ENCODE peak calls at places on chromosomes 5 and 9, in eight cellular contexts. One of them, this sample, is unnamed.
A peak's percentile ranks its signal among the peaks of the same experiment; 100 is the strongest.

GRCh38 chr9:105405514-105406131 is 42.2 kb upstream of the FSD1L start:
- DNase-seq in prostate gland: no peak
- DNase-seq in vagina: no peak
- DNase-seq in GM12878: peak; percentile 85
- DNase-seq in sigmoid colon: no peak
- DNase-seq in transverse colon: no peak
- DNase-seq in HCT116: no peak
- DNase-seq in GM12892: no peak
- DNase-seq in this sample: no peak

GRCh38 chr5:91938441-91938840 is 555.3 kb upstream of the ARRDC3 start:
- DNase-seq in transverse colon: no peak
- DNase-seq in GM12878: no peak
- DNase-seq in sigmoid colon: no peak
- DNase-seq in GM12892: no peak
- DNase-seq in vagina: no peak
- DNase-seq in prostate gland: no peak
- DNase-seq in HCT116: no peak
- DNase-seq in this sample: no peak

GRCh38 chr9:71249729-71250317 is 128.4 kb upstream of the TRPM3 start:
- DNase-seq in HCT116: peak; percentile 43
- DNase-seq in GM12892: no peak
- DNase-seq in GM12878: no peak
- DNase-seq in transverse colon: no peak
- DNase-seq in sigmoid colon: no peak
- DNase-seq in prostate gland: peak; percentile 31
- DNase-seq in vagina: no peak
- DNase-seq in this sample: peak; percentile 3

GRCh38 chr5:78824826-78825225 is 160.3 kb downstream of the ARSB start:
- DNase-seq in GM12878: no peak
- DNase-seq in sigmoid colon: no peak
- DNase-seq in transverse colon: no peak
- DNase-seq in GM12892: no peak
- DNase-seq in prostate gland: no peak
- DNase-seq in HCT116: no peak
- DNase-seq in vagina: no peak
- DNase-seq in this sample: no peak

GRCh38 chr5:34734321-34734720 is 78.2 kb downstream of the RAI14 start:
- DNase-seq in GM12892: no peak
- DNase-seq in HCT116: no peak
- DNase-seq in transverse colon: no peak
- DNase-seq in vagina: no peak
- DNase-seq in sigmoid colon: no peak
- DNase-seq in GM12878: no peak
- DNase-seq in prostate gland: no peak
- DNase-seq in this sample: no peak

GRCh38 chr5:150394103-150394502 is 18.6 kb downstream of the CD74 start:
- DNase-seq in prostate gland: no peak
- DNase-seq in transverse colon: no peak
- DNase-seq in sigmoid colon: no peak
- DNase-seq in vagina: no peak
- DNase-seq in GM12878: no peak
- DNase-seq in HCT116: no peak
- DNase-seq in GM12892: no peak
- DNase-seq in this sample: no peak

GRCh38 chr9:127128341-127129072 is 6.1 kb upstream of the ANGPTL2 start:
- DNase-seq in GM12878: no peak
- DNase-seq in GM12892: no peak
- DNase-seq in HCT116: no peak
- DNase-seq in vagina: no peak
- DNase-seq in prostate gland: no peak
- DNase-seq in transverse colon: no peak
- DNase-seq in sigmoid colon: peak; percentile 91
- DNase-seq in this sample: no peak

GRCh38 chr5:131706278-131706677 is 71.2 kb upstream of the RAPGEF6 start:
- DNase-seq in GM12878: no peak
- DNase-seq in sigmoid colon: no peak
- DNase-seq in transverse colon: no peak
- DNase-seq in vagina: no peak
- DNase-seq in HCT116: no peak
- DNase-seq in prostate gland: no peak
- DNase-seq in GM12892: no peak
- DNase-seq in this sample: no peak

DNA sequence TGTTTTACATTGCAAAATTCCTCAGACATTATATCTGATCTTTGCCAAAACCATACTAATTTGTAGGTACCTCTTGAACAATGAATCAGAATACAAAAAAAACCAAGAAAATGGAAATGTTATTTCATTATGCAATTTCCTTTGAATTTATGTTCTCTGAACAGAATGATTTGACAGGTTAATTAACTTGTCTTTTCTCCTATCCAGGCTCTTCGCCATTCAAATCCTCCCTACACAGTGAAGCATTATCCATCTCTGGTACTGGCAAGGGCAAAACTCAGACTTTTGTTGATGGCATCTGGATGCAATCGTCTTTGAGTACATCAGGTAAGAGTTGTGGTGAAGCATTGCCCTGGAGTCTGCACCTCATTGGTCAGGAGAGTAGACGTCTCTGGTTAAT is 655.7 kb upstream of the ITGA1 start:
- DNase-seq in GM12878: no peak
- DNase-seq in sigmoid colon: no peak
- DNase-seq in prostate gland: no peak
- DNase-seq in vagina: no peak
- DNase-seq in GM12892: no peak
- DNase-seq in transverse colon: no peak
- DNase-seq in HCT116: no peak
- DNase-seq in this sample: no peak
- TF ChIP-seq POLR2AphosphoS5 in GM12878: no peak
- TF ChIP-seq POLR2AphosphoS5 in sigmoid colon: no peak
- TF ChIP-seq POLR2AphosphoS5 in prostate gland: no peak
- TF ChIP-seq POLR2AphosphoS5 in vagina: no peak
- TF ChIP-seq POLR2AphosphoS5 in GM12892: no peak
- TF ChIP-seq POLR2AphosphoS5 in transverse colon: no peak
- TF ChIP-seq POLR2AphosphoS5 in HCT116: no peak
- TF ChIP-seq POLR2AphosphoS5 in this sample: no peak

GRCh38 chr9:24657387-24657786 is 111.7 kb upstream of the IZUMO3 start:
- DNase-seq in sigmoid colon: no peak
- DNase-seq in HCT116: no peak
- DNase-seq in GM12878: no peak
- DNase-seq in vagina: no peak
- DNase-seq in transverse colon: no peak
- DNase-seq in GM12892: no peak
- DNase-seq in prostate gland: no peak
- DNase-seq in this sample: no peak
- TF ChIP-seq POLR2A in sigmoid colon: no peak
- TF ChIP-seq POLR2A in HCT116: no peak
- TF ChIP-seq POLR2A in GM12878: no peak
- TF ChIP-seq POLR2A in vagina: no peak
- TF ChIP-seq POLR2A in transverse colon: no peak
- TF ChIP-seq POLR2A in GM12892: no peak
- TF ChIP-seq POLR2A in prostate gland: no peak
- TF ChIP-seq POLR2A in this sample: no peak

GRCh38 chr9:68507796-68508145 is 32.9 kb downstream of the TMEM252 start:
- DNase-seq in GM12878: no peak
- DNase-seq in transverse colon: no peak
- DNase-seq in prostate gland: no peak
- DNase-seq in HCT116: no peak
- DNase-seq in GM12892: no peak
- DNase-seq in sigmoid colon: no peak
- DNase-seq in vagina: no peak
- DNase-seq in this sample: no peak

GRCh38 chr9:68508547-68508946 is 32.1 kb downstream of the TMEM252 start:
- DNase-seq in GM12878: no peak
- DNase-seq in transverse colon: no peak
- DNase-seq in vagina: no peak
- DNase-seq in prostate gland: no peak
- DNase-seq in GM12892: no peak
- DNase-seq in HCT116: no peak
- DNase-seq in sigmoid colon: no peak
- DNase-seq in this sample: no peak

GRCh38 chr9:68509689-68510088 is 31.0 kb downstream of the TMEM252 start:
- DNase-seq in HCT116: no peak
- DNase-seq in prostate gland: no peak
- DNase-seq in GM12892: no peak
- DNase-seq in transverse colon: no peak
- DNase-seq in GM12878: no peak
- DNase-seq in sigmoid colon: no peak
- DNase-seq in vagina: no peak
- DNase-seq in this sample: no peak

GRCh38 chr9:68505681-68506409 is 34.8 kb downstream of the TMEM252 start:
- DNase-seq in GM12892: no peak
- DNase-seq in transverse colon: no peak
- DNase-seq in vagina: no peak
- DNase-seq in GM12878: no peak
- DNase-seq in prostate gland: no peak
- DNase-seq in sigmoid colon: no peak
- DNase-seq in HCT116: no peak
- DNase-seq in this sample: no peak

DNA sequence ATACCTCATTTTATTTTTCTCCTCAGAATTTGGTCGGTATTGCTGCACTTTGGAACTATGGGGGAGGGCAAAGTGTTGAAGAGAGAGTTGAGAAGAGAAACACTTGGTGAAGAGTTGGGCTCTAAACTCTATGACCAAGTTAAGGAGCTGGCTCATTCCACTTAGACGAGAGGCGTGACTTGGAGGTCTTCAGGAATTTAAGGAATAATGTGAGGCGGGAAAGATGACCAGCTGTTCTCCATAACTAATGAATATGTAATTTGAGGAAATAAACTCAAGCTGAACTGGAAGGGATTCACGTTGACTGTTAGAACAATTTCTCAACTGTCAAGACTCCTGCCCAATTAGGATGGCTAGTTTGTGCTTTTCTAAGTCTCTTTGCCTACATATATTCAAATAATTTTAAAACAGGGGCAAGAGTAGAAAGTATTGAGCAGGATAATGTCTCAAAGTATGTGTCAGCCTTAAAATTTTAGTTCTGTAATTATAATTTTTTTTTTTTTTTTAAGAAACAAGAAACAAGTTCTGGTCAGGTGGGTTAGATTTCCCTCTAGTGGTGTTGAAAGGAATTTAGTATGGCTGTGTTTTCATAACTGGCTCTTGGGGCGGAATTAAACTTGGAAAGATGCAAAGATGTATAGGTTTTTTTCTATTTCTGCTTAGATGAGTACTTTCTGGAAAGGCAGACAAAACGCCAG is 33.4 kb downstream of the TMEM252 start:
- DNase-seq in transverse colon: no peak
- DNase-seq in HCT116: peak; percentile 23
- DNase-seq in vagina: no peak
- DNase-seq in prostate gland: no peak
- DNase-seq in sigmoid colon: no peak
- DNase-seq in GM12892: no peak
- DNase-seq in GM12878: no peak
- DNase-seq in this sample: no peak
- TF ChIP-seq POLR2AphosphoS5 in transverse colon: peak; percentile 10
- TF ChIP-seq POLR2AphosphoS5 in HCT116: no peak
- TF ChIP-seq POLR2AphosphoS5 in vagina: no peak
- TF ChIP-seq POLR2AphosphoS5 in prostate gland: no peak
- TF ChIP-seq POLR2AphosphoS5 in sigmoid colon: no peak
- TF ChIP-seq POLR2AphosphoS5 in GM12892: no peak
- TF ChIP-seq POLR2AphosphoS5 in GM12878: no peak
- TF ChIP-seq POLR2AphosphoS5 in this sample: no peak

GRCh38 chr5:119410448-119411170 is 41.7 kb upstream of the HSD17B4 start:
- DNase-seq in vagina: no peak
- DNase-seq in transverse colon: no peak
- DNase-seq in GM12878: no peak
- DNase-seq in HCT116: no peak
- DNase-seq in GM12892: no peak
- DNase-seq in prostate gland: no peak
- DNase-seq in sigmoid colon: no peak
- DNase-seq in this sample: no peak

GRCh38 chr5:119412828-119413227 is 39.5 kb upstream of the HSD17B4 start:
- DNase-seq in GM12892: no peak
- DNase-seq in GM12878: no peak
- DNase-seq in prostate gland: no peak
- DNase-seq in HCT116: no peak
- DNase-seq in sigmoid colon: no peak
- DNase-seq in transverse colon: peak; percentile 52
- DNase-seq in vagina: no peak
- DNase-seq in this sample: no peak

GRCh38 chr5:119409235-119409815 is 43.0 kb upstream of the HSD17B4 start:
- DNase-seq in transverse colon: no peak
- DNase-seq in HCT116: no peak
- DNase-seq in sigmoid colon: no peak
- DNase-seq in prostate gland: no peak
- DNase-seq in GM12878: no peak
- DNase-seq in vagina: no peak
- DNase-seq in GM12892: no peak
- DNase-seq in this sample: no peak

GRCh38 chr5:119411291-119411934 is 40.9 kb upstream of the HSD17B4 start:
- DNase-seq in prostate gland: no peak
- DNase-seq in transverse colon: no peak
- DNase-seq in HCT116: no peak
- DNase-seq in GM12892: no peak
- DNase-seq in GM12878: no peak
- DNase-seq in vagina: no peak
- DNase-seq in sigmoid colon: no peak
- DNase-seq in this sample: no peak

DNA sequence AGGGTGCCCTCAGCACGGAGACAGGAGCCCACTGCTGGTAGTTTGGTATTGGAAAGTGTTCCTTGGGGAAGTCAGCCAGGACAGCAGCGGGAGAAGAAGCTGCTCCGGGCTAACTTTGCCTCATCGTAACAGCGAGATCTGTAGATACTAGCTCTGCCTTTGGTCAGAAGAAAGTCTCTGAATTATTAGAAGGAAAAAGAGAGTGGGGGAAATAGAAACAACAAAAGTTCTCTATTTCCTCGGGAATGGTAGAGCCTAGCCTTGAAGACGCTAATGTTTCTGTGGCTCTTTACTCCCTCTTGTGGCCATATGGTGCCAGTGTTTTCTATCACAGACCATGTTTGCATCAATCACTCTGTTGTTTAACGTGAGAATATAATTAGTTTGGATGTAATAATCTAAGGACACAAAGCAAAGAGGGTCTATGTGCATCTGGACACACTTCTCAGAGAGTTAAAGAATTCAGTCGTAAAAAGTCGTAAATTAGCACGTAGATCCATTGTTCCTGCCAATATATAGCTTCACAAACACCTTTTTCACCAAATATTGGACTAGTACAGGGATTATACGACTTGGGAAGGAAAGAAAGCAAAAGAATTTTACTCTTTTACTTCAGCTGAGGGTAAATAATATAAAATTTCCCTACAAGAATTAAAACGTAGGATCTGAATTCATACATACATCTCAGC is 40.2 kb upstream of the HSD17B4 start:
- DNase-seq in sigmoid colon: peak; percentile 69
- DNase-seq in GM12878: peak; percentile 65
- DNase-seq in GM12892: no peak
- DNase-seq in vagina: no peak
- DNase-seq in prostate gland: peak; percentile 66
- DNase-seq in HCT116: peak; percentile 76
- DNase-seq in transverse colon: peak; percentile 63
- DNase-seq in this sample: no peak
- TF ChIP-seq POLR2A in sigmoid colon: no peak
- TF ChIP-seq POLR2A in GM12878: no peak
- TF ChIP-seq POLR2A in GM12892: no peak
- TF ChIP-seq POLR2A in vagina: no peak
- TF ChIP-seq POLR2A in prostate gland: no peak
- TF ChIP-seq POLR2A in HCT116: no peak
- TF ChIP-seq POLR2A in transverse colon: no peak
- TF ChIP-seq POLR2A in this sample: no peak

GRCh38 chr5:154757647-154758406 is 2.6 kb downstream of the LARP1 start:
- DNase-seq in HCT116: no peak
- DNase-seq in GM12892: no peak
- DNase-seq in vagina: no peak
- DNase-seq in prostate gland: no peak
- DNase-seq in transverse colon: peak; percentile 18
- DNase-seq in GM12878: no peak
- DNase-seq in sigmoid colon: no peak
- DNase-seq in this sample: no peak
- TF ChIP-seq POLR2AphosphoS5 in HCT116: no peak
- TF ChIP-seq POLR2AphosphoS5 in GM12892: no peak
- TF ChIP-seq POLR2AphosphoS5 in vagina: no peak
- TF ChIP-seq POLR2AphosphoS5 in prostate gland: no peak
- TF ChIP-seq POLR2AphosphoS5 in transverse colon: no peak
- TF ChIP-seq POLR2AphosphoS5 in GM12878: no peak
- TF ChIP-seq POLR2AphosphoS5 in sigmoid colon: no peak
- TF ChIP-seq POLR2AphosphoS5 in this sample: no peak